ENCODE peak calls at places on chromosome 21, in five cellular contexts. R is IMR-90, D is H1, N is mesenchymal stem cell, P is trophoblast cell. Q is an unnamed sample.

GRCh38 chr21:22120616-22121266 is 1122.5 kb downstream of the NCAM2 start:
- DNase-seq in R (no peak), D (peak), N (no peak), P (no peak), Q (no peak)

GRCh38 chr21:37530901-37531351 is 164.4 kb downstream of the DYRK1A start:
- DNase-seq in R (no peak), D (no peak), N (no peak), P (no peak), Q (no peak)

GRCh38 chr21:33069994-33070811 is at the start of gene OLIG1:
- DNase-seq in R (peak), D (no peak), N (peak), P (no peak), Q (peak)

GRCh38 chr21:21085206-21085605 is 87.0 kb downstream of the NCAM2 start:
- DNase-seq in R (no peak), D (no peak), N (no peak), P (no peak), Q (no peak)

GRCh38 chr21:26162081-26162480 is 8.5 kb downstream of the APP start:
- DNase-seq in R (no peak), D (no peak), N (no peak), P (no peak), Q (no peak)

GRCh38 chr21:28754127-28754611 is 238.5 kb downstream of the LTN1 start:
- DNase-seq in R (peak), D (no peak), N (no peak), P (peak), Q (no peak)

GRCh38 chr21:42061866-42062542 is 9.1 kb upstream of the UMODL1 start:
- DNase-seq in R (no peak), D (no peak), N (no peak), P (no peak), Q (no peak)

GRCh38 chr21:42097274-42097673 is 26.2 kb downstream of the UMODL1 start:
- DNase-seq in R (peak), D (no peak), N (peak), P (no peak), Q (no peak)

GRCh38 chr21:39651206-39651605 is 38.5 kb downstream of the B3GALT5 start:
- DNase-seq in R (no peak), D (no peak), N (no peak), P (peak), Q (no peak)

GRCh38 chr21:36859744-36860501 is 106.5 kb downstream of the HLCS start:
- DNase-seq in R (peak), D (peak), N (peak), P (peak), Q (no peak)

GRCh38 chr21:38669186-38669585 is 136.5 kb upstream of the ETS2 start:
- DNase-seq in R (peak), D (no peak), N (peak), P (peak), Q (no peak)

GRCh38 chr21:42819861-42820512 is 59.4 kb downstream of the WDR4 start:
- DNase-seq in R (no peak), D (no peak), N (no peak), P (no peak), Q (no peak)

GRCh38 chr21:21232320-21232719 is 234.1 kb downstream of the NCAM2 start:
- DNase-seq in R (peak), D (no peak), N (peak), P (no peak), Q (peak)

GRCh38 chr21:44338971-44339910 is at the start of gene CFAP410:
- DNase-seq in R (peak), D (peak), N (peak), P (peak), Q (peak)

GRCh38 chr21:42674351-42674940 is 21.0 kb downstream of the PDE9A start:
- DNase-seq in R (no peak), D (no peak), N (peak), P (no peak), Q (peak)

GRCh38 chr21:25638634-25639166 is 358 bp upstream of the JAM2 start:
- DNase-seq in R (peak), D (no peak), N (peak), P (peak), Q (peak)

GRCh38 chr21:33572350-33572749 is 16.1 kb downstream of the DONSON start:
- DNase-seq in R (no peak), D (no peak), N (peak), P (no peak), Q (no peak)

GRCh38 chr21:42750737-42751530 is 97.5 kb downstream of the PDE9A start:
- DNase-seq in R (no peak), D (no peak), N (no peak), P (no peak), Q (no peak)

GRCh38 chr21:43782741-43783700 is 6.4 kb upstream of the RRP1 start:
- DNase-seq in R (no peak), D (no peak), N (no peak), P (no peak), Q (no peak)

GRCh38 chr21:44085491-44086321 is 21.5 kb upstream of the PWP2 start:
- DNase-seq in R (no peak), D (no peak), N (no peak), P (no peak), Q (no peak)

DNA sequence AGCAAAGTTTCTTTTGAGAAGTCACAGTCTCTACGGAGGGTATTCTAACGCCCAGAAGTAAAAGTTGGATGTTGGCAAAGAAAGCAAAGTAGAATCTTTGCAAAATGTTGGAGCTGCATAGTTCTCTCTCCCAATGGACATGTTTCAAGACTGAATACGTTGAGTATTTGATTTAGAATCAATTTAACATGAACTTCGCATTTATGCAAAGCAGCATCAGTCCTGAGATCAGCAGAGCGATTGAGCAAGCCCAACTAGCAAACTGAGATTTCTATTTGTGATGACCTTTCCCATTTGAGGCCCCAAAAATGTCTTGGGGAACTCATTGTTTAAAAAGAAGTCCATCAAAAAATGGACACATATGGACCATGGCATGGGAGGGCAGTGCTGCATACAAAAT is 8.0 kb downstream of the RUNX1 start:
- DNase-seq in R (no peak), D (no peak), N (no peak), P (no peak), Q (no peak)
- H3K4me3 ChIP-seq in R (no peak), D (no peak), N (peak), P (no peak), Q (no peak)

GRCh38 chr21:45365186-45365607 is 39.8 kb upstream of the COL18A1 start:
- DNase-seq in R (no peak), D (no peak), N (no peak), P (no peak), Q (no peak)

GRCh38 chr21:45366931-45367401 is 38.0 kb upstream of the COL18A1 start:
- DNase-seq in R (peak), D (no peak), N (peak), P (no peak), Q (no peak)

GRCh38 chr21:45366476-45366875 is 38.5 kb upstream of the COL18A1 start:
- DNase-seq in R (no peak), D (no peak), N (no peak), P (no peak), Q (no peak)

GRCh38 chr21:45364464-45365185 is 40.3 kb upstream of the COL18A1 start:
- DNase-seq in R (peak), D (no peak), N (peak), P (no peak), Q (no peak)

DNA sequence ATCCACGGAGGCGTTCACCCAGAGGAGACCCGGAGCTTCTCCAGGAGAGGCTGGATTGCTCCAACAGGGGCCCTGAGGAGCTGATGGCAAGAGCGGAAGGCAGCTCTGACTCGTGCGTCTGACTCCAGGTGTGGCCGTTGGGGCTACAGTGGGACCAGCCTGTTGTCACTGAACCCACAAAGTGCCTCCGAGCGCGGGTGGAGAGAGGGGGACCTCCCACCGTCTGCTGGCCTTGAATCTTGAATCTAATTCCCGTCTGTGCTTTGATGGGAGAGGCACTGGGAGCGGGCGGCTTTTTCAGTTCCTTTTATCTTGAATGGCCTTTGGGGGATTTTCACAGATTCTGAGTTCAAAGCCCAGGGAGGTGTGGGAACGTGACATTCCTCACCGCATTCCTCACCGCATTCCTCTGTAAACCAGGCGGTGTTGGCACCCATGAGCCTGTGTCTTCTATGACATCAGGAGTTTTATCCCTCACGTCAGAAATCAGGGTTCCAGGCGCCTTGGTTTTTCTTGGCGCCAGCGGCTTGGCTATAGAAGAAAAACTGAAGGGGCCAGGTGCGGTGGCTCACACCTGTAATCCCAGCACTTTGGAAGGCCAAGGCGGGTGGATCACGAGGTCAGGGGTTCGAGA is 39.2 kb upstream of the COL18A1 start:
- DNase-seq in R (peak), D (peak), N (peak), P (no peak), Q (no peak)
- H4K91ac ChIP-seq in R (peak), D (peak), N (peak), P (peak), Q (no peak)

DNA sequence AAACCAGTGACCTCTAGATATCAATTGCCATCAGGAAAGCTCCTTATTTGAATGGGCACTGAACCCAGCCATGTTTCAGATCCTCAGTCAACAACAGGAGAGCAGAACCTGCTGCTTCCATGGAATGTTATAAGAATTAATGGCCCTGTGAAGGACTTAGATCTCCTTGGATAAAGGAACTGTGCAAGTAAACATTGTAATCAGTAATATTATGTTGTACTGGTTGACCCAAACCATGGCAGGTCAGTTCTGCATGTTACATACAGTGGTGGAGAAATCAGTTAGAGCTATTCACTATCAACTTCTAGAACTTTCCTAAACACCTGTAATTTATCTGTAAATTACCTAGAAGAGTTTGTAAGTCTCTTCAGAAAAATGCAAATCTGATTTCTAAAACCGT is 11.2 kb upstream of the CLDN8 start:
- DNase-seq in R (no peak), D (no peak), N (peak), P (no peak), Q (no peak)
- H3K4me2 ChIP-seq in R (no peak), D (no peak), N (no peak), P (no peak), Q (no peak)

GRCh38 chr21:27586986-27587385 is 620.1 kb upstream of the ADAMTS5 start:
- DNase-seq in R (no peak), D (no peak), N (no peak), P (no peak), Q (no peak)
- H3K4me3 ChIP-seq in R (no peak), D (no peak), N (no peak), P (no peak), Q (no peak)

DNA sequence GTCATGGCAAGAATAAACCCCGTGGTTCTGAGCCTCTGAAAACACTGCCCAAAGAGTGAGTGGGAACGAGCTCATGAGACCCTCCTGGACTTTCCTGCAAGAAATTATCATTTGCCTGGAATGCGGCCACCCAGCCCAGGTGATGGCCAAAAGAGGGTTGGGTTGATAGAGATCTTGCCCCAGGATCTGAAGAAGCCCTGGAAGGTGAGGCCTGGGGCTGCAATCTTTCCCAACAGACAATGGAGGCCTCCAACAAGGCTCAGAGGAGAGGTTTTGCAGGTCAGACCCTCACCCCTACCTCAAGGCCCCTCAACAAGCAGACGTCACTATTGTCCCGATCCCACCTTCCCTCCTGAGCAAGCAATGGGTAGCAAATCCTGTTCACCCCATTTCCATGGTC is 106.0 kb upstream of the SOD1 start:
- DNase-seq in R (no peak), D (no peak), N (no peak), P (no peak), Q (no peak)
- H4K91ac ChIP-seq in R (no peak), D (peak), N (no peak), P (peak), Q (no peak)

Q was measured in neuronal stem cell.